ENCODE peak calls at places on chromosomes 5 and 9, in six cellular contexts. L is mucosa of descending colon, V is type B pancreatic cell, N is PC-3, P is astrocyte of the spinal cord, O is cardiac muscle cell. H is an unnamed sample.

GRCh38 chr9:130680836-130681768 is 12.5 kb upstream of the EXOSC2 start:
- DNase-seq in L (peak), V (no peak), N (peak), P (peak), O (peak), H (peak)

GRCh38 chr5:123155511-123155923 is 66.5 kb downstream of the PRDM6 start:
- DNase-seq in L (no peak), V (no peak), N (peak), P (no peak), O (no peak), H (no peak)

GRCh38 chr9:116550728-116551436 is 136.2 kb upstream of the TRIM32 start:
- DNase-seq in L (no peak), V (no peak), N (no peak), P (peak), O (peak), H (no peak)

GRCh38 chr5:115179959-115180709 is 10.4 kb upstream of the TRIM36 start:
- DNase-seq in L (peak), V (peak), N (peak), P (peak), O (peak), H (no peak)

GRCh38 chr5:147613359-147613758 is 103.5 kb upstream of the DPYSL3 start:
- DNase-seq in L (no peak), V (no peak), N (peak), P (peak), O (peak), H (no peak)

GRCh38 chr5:180348316-180348715 is 4.8 kb downstream of the GFPT2 start:
- DNase-seq in L (no peak), V (no peak), N (no peak), P (no peak), O (no peak), H (no peak)

GRCh38 chr9:91843623-91844111 is 106.4 kb downstream of the ROR2 start:
- DNase-seq in L (no peak), V (peak), N (no peak), P (peak), O (no peak), H (no peak)

GRCh38 chr5:52707626-52708025 is 80.1 kb upstream of the ITGA1 start:
- DNase-seq in L (no peak), V (no peak), N (no peak), P (no peak), O (no peak), H (no peak)

GRCh38 chr5:107526263-107526937 is 144.3 kb downstream of the EFNA5 start:
- DNase-seq in L (no peak), V (no peak), N (no peak), P (peak), O (peak), H (no peak)

GRCh38 chr5:89535421-89535820 is 652.4 kb upstream of the MEF2C start:
- DNase-seq in L (no peak), V (no peak), N (peak), P (peak), O (no peak), H (no peak)

GRCh38 chr5:56659991-56660390 is 155.4 kb upstream of the MAP3K1 start:
- DNase-seq in L (no peak), V (no peak), N (no peak), P (no peak), O (no peak), H (no peak)

GRCh38 chr5:68554566-68555279 is 339.2 kb downstream of the PIK3R1 start:
- DNase-seq in L (peak), V (no peak), N (no peak), P (peak), O (peak), H (no peak)

GRCh38 chr9:90038778-90039177 is 434.0 kb downstream of the GADD45G start:
- DNase-seq in L (no peak), V (no peak), N (no peak), P (no peak), O (no peak), H (peak)

GRCh38 chr9:10071579-10071978 is 541.2 kb downstream of the PTPRD start:
- DNase-seq in L (no peak), V (no peak), N (no peak), P (no peak), O (no peak), H (no peak)

GRCh38 chr9:112334319-112334828 is 955 bp upstream of the PTBP3 start:
- DNase-seq in L (peak), V (no peak), N (peak), P (peak), O (no peak), H (no peak)

GRCh38 chr5:81195334-81195929 is 37.7 kb upstream of the CKMT2 start:
- DNase-seq in L (no peak), V (no peak), N (no peak), P (no peak), O (peak), H (no peak)

GRCh38 chr9:82124090-82124489 is 135.5 kb downstream of the SPATA31D1 start:
- DNase-seq in L (no peak), V (no peak), N (peak), P (peak), O (peak), H (no peak)

GRCh38 chr9:137811283-137811870 is 66.2 kb upstream of the CACNA1B start:
- DNase-seq in L (no peak), V (no peak), N (no peak), P (no peak), O (no peak), H (no peak)

GRCh38 chr9:72627147-72627546 is 105.7 kb downstream of the TMC1 start:
- DNase-seq in L (no peak), V (no peak), N (no peak), P (no peak), O (no peak), H (no peak)

GRCh38 chr5:155728857-155729683 is 597.9 kb upstream of the SGCD start:
- DNase-seq in L (no peak), V (no peak), N (no peak), P (no peak), O (no peak), H (no peak)

GRCh38 chr5:65967288-65968066 is 41.1 kb downstream of the ERBIN start:
- DNase-seq in L (no peak), V (no peak), N (no peak), P (no peak), O (no peak), H (no peak)

GRCh38 chr5:13108281-13108680 is 836.2 kb downstream of the DNAH5 start:
- DNase-seq in L (no peak), V (no peak), N (peak), P (no peak), O (no peak), H (no peak)

GRCh38 chr5:117652640-117653280 is 1078.1 kb upstream of the SEMA6A start:
- DNase-seq in L (no peak), V (no peak), N (no peak), P (peak), O (no peak), H (no peak)

GRCh38 chr9:12775373-12775962 is 648 bp downstream of the LURAP1L start:
- DNase-seq in L (peak), V (no peak), N (no peak), P (peak), O (no peak), H (no peak)

GRCh38 chr9:84699897-84700395 is 30.4 kb downstream of the NTRK2 start:
- DNase-seq in L (no peak), V (no peak), N (no peak), P (no peak), O (no peak), H (no peak)

GRCh38 chr9:80507611-80508010 is 935.8 kb downstream of the TLE4 start:
- DNase-seq in L (no peak), V (no peak), N (no peak), P (no peak), O (no peak), H (no peak)

GRCh38 chr9:407255-407654 is 192.6 kb downstream of the DOCK8 start:
- DNase-seq in L (no peak), V (no peak), N (no peak), P (no peak), O (peak), H (no peak)

GRCh38 chr5:134226441-134227192 is 744 bp upstream of the PPP2CA start:
- DNase-seq in L (peak), V (no peak), N (no peak), P (no peak), O (no peak), H (no peak)

GRCh38 chr5:143923634-143924265 is 111.8 kb downstream of the HMHB1 start:
- DNase-seq in L (no peak), V (no peak), N (peak), P (peak), O (peak), H (no peak)

DNA sequence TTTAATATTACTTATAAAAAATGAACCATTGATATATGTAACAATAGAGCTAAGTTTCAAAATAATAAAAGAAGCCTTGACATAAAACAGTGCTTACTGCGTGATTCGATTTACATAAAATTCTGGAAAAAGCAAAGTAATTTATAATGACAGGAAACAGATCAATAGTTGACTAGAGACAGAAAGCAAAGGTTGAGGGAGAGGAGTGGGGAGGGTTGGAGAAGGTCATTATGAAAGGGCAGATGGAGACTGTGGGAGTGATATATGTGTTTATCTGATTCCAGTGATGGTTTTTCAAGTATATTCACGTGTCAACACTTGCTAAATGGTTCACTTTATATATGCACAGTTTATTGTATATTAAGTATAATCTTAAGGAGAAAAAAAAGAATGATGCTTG is 1885.7 kb upstream of the NUDT12 start:
- DNase-seq in L (no peak), V (no peak), N (no peak), P (no peak), O (no peak), H (no peak)
- TF ChIP-seq CTCF in L (no peak), V (no peak), N (no peak), P (no peak), O (no peak), H (no peak)

DNA sequence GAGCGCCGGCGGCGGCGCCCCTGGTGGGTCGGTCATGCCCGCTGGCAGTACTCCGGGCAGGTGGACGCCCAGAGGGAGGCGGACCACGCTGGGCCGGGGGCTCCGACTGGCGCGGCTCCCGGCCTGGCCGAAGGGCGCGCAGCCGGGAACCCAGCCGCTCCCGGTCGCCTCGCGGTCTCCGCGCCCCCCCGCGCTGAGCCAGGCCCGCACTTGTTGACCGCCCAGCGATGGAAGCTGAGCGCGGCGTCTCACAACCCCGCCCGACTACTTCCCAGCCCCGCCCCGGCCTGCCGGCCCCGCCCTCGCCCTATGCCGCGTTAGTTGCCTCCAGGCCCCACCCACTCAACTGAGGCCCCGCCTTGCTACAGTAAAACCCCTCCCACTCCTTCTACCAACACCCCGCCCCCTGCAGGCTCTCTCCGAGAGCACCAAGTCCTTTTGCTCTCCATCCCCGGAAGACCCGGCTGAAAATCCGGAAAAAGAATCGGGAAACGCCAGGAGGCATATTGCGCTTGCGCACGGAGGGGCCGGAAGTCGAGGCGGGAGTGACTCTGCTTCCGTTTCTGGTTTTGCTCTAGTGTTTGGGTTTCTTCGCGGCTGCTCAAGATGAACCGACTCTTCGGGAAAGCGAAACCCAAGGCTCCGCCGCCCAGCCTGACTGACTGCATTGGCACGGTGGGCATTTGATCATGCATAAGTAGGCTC is at the start of the genes BAG1 and CHMP5:
- DNase-seq in L (peak), V (peak), N (peak), P (peak), O (peak), H (peak)
- TF ChIP-seq CTCF in L (peak), V (peak), N (no peak), P (peak), O (peak), H (peak)

GRCh38 chr5:177301503-177302165 is 1.9 kb downstream of the RAB24 start:
- DNase-seq in L (peak), V (peak), N (peak), P (no peak), O (no peak), H (no peak)

GRCh38 chr5:177304392-177305119 is 957 bp downstream of the PRELID1 start:
- DNase-seq in L (peak), V (no peak), N (peak), P (no peak), O (no peak), H (no peak)

GRCh38 chr5:177303925-177304391 is 359 bp downstream of the PRELID1 start:
- DNase-seq in L (no peak), V (no peak), N (no peak), P (no peak), O (peak), H (no peak)

GRCh38 chr5:177302354-177303110 is 987 bp downstream of the RAB24 start:
- DNase-seq in L (no peak), V (no peak), N (peak), P (no peak), O (peak), H (no peak)

DNA sequence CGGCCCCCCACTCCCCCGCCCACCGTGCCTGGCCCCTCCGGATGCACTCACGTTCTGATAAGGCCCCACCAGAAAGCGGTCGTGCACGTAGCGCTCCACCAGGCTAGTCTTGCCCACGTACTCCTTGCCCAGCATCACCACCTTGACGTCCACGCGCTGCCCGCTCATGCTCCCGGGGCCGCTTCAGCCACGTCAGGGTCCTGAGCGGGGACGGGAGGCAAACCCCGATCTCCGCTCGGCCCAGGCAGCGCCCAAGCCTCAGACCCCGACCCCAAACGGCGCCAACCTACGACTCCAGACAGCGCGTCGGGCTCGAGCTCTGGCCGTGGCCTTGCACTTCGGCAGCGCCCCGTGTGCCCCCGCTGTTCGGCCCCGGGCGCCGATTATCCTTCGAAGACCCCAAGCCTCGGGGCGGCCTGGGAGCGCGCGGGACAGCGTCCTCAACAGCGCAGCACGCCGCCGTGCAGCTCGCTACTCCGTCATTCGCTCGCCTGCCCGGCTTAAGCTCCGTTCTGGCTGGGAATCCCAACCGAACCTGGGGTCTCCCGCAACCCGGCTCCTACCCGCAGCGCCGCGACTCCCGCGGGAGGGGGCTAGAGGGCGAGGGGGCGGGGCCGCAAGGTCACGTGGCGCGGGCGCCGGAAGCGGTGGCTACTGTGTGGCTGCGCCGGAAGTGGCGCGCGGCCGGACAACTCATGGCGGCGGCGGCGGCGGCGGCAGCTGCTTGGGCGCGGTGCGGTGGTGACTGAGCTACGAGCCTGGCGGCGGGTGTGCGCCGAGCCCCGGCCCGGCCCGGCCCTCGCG is at the start of the genes PRELID1 and RAB24:
- DNase-seq in L (peak), V (peak), N (peak), P (peak), O (peak), H (peak)
- TF ChIP-seq CTCF in L (no peak), V (peak), N (peak), P (peak), O (peak), H (peak)

DNA sequence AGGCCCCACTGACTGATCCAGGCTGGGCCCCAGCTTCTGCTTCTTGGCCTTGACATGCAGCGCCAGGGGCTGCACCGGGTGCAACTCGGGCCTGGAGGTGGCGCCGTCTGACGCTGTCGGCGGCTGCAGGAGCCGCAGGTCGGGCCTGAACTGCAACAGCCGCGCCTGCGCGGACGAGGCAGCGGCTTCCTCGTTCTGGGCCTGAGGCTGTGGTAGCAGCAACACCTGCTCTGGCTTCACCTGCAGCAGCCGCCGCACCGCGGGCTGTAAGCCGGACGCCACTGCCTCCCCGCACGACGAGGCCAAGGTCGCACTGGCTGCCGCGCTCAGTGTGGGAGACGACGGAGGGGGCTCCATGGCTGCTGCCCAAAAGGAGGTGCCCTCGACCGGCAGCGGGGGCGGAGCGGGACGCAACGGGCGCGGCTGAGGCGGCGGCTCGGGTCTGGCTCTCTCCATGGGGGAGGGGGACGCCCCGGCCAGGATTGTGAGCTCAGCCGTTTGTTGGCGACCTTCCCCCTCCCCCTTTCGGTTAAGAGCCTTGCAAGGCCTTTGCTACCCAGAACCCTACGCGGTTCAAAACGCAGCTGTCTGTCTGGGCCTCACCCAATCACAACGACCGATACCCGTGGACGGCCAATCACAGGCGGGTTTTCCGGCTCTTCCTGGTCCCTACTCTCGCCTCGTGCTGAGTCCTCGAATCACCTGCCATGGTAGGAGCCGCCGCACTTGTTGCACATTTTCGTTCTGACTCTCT is 438 bp downstream of the SOX30 start:
- DNase-seq in L (peak), V (no peak), N (no peak), P (peak), O (peak), H (no peak)
- TF ChIP-seq CTCF in L (peak), V (no peak), N (no peak), P (peak), O (peak), H (no peak)

DNA sequence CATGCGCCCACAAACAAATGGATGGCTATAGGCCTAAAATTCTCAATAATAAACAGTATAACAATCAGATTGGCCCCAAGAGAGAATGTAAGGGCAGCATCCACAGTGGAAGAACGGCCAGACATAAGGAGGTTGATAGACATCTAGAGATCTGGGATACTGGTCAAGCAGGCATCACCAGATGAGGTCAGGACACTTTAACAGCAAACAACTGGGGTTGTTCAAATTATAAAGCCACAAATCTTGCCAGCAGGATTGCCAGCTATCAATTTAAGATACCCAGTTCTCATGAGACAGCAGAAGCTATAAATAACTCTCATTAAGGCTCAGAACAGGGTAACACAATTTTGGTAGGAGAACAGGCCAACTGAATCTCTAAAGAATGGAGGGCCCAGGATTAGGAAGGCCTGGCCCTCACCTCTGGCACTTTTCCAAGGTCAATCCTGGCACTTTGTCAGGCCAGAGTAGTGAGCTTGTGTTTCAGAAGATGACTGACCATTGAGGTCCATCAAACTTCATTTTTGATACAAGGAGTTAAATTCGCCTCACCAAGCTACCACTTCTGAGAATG is 29.4 kb downstream of the GOLPH3 start:
- DNase-seq in L (no peak), V (no peak), N (no peak), P (no peak), O (no peak), H (no peak)
- TF ChIP-seq CTCF in L (no peak), V (no peak), N (no peak), P (no peak), O (no peak), H (no peak)

DNA sequence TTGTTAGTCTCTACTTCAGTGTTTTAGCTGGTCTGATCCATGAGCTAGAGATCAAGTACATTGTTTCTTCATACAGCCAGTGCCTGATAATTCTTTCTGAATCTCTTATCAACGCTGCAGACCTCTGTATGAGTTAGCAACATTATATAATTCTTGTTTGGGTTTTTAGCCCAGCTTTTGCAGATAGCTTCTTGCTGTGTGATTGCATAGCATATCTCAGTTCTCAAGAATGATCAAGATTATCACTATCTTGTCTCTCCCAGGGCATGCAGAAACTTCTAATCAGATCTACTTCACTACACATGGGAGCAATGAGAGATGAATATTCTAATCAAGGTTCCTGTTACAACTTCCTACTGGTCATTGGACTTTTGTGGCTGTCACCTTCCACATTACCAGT is 158.3 kb downstream of the FAM174A start:
- DNase-seq in L (no peak), V (no peak), N (no peak), P (no peak), O (no peak), H (no peak)
- TF ChIP-seq CTCF in L (no peak), V (no peak), N (no peak), P (no peak), O (no peak), H (no peak)

H was measured in osteocyte.